ENCODE peak calls at places on chromosomes 6 and 20, in five cellular contexts. J, A, W, O and D are unnamed samples.

GRCh38 chr20:40633123-40633850 is 55.7 kb downstream of the MAFB start:
- DNase-seq in J (no peak), A (no peak), W (peak), O (no peak), D (no peak)

GRCh38 chr20:40160151-40160550 is 528.9 kb downstream of the MAFB start:
- DNase-seq in J (peak), A (peak), W (peak), O (no peak), D (peak)

GRCh38 chr6:31701666-31702420 is 1.3 kb downstream of the ABHD16A start:
- DNase-seq in J (no peak), A (peak), W (no peak), O (no peak), D (no peak)

GRCh38 chr6:168048724-168049025 is 30.3 kb downstream of the FRMD1 start:
- DNase-seq in J (no peak), A (no peak), W (no peak), O (no peak), D (no peak)

GRCh38 chr6:35448191-35448590 is 3.9 kb upstream of the FANCE start:
- DNase-seq in J (no peak), A (no peak), W (no peak), O (no peak), D (no peak)

GRCh38 chr6:138371452-138371711 is 6.3 kb upstream of the SMIM28 start:
- DNase-seq in J (no peak), A (no peak), W (no peak), O (no peak), D (no peak)

GRCh38 chr6:137076277-137077068 is 31.7 kb upstream of the IL20RA start:
- DNase-seq in J (peak), A (peak), W (peak), O (peak), D (peak)

GRCh38 chr6:136035378-136036070 is 184.0 kb downstream of the PDE7B start:
- DNase-seq in J (no peak), A (peak), W (no peak), O (no peak), D (no peak)

GRCh38 chr20:15673206-15673605 is 900.0 kb downstream of the KIF16B start:
- DNase-seq in J (no peak), A (peak), W (no peak), O (no peak), D (no peak)

GRCh38 chr6:155075938-155076337 is 80.8 kb downstream of the TIAM2 start:
- DNase-seq in J (no peak), A (no peak), W (no peak), O (no peak), D (no peak)

GRCh38 chr6:3771407-3772011 is 20.0 kb upstream of the PXDC1 start:
- DNase-seq in J (no peak), A (no peak), W (no peak), O (no peak), D (peak)

DNA sequence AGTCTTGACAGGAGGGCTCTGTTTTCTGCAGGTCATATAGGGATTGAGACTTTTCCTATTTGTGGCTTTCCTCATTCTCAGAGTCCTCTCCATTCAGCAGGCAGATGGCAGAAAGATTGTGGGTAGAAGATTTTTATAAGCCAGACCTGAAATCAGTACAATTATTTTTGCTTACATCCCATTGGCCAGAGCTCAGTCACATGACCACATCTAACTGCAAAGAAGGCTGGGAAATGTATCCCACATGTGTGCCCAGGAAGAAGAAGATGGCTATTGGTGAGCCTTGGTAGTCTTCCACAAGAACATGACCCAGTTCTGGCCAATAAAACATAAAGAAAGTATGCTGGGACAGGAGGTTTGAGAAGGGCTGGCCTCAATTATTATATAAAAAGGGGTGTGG is 21.5 kb upstream of the CCN5 start:
- DNase-seq in J (no peak), A (no peak), W (no peak), O (no peak), D (no peak)
- H2BK5ac ChIP-seq in J (no peak), A (peak), W (no peak), O (no peak), D (no peak)

DNA sequence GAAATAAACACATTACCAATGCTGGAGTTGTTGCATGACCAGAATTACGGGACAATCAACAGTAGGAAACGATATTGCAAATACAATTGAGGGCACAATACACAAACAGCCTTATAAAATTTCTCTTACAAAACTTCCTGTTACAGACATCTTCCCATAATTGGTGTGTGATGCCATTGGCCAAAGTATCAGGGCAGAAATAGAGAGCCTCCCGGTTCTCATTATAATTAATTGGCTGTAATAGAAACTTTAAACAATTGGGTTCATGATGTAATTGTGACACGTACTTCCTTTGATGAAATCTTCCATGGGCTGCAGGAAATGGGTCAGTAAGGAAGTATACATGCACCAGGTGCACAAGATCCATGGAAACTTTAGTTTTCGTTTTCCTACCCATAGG is 40.3 kb upstream of the RALGAPA2 start:
- DNase-seq in J (no peak), A (no peak), W (no peak), O (no peak), D (no peak)
- H3K4ac ChIP-seq in J (no peak), A (no peak), W (no peak), O (no peak), D (no peak)

DNA sequence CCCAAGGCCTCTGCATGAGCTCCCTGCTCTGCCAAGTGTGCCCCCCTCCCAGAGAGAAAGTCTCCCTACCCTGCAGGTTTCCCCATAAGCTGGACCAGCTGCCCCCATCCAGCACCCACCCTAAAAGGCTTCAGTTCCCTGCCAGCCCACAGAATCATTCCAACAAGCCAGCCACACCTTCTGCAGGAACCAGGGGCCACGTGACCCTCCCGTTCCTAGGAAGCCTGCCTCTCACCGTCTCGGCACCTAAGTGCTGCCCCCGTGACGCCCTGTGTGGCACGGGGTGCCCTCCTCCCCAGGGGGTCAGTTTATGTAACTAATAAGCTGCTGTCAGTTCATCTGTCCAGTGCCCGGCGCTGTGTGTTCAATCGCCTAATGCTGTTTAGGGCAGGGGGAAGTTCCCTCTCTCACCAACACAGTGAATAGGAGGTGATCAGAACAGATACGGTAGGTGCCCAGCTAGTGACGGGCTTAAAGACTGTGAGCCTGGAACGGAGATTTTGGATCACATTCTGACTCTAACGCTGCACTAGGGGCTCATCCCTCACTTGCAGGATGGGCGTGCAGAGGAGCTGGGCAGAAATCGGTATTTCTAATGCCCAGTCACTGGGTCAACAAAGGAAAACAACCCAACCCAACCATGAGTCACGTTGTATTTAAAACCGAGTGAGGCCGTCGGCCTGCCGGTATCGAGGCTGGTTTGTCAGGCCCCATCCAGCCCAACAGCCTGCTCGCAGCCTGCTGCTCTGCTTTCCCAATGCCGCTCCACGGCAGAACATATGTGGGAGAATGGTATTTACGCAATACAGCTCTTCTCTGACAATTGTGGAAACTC is 56.0 kb downstream of the RAMACL start:
- DNase-seq in J (no peak), A (no peak), W (no peak), O (no peak), D (no peak)
- H4K91ac ChIP-seq in J (no peak), A (no peak), W (no peak), O (peak), D (no peak)

GRCh38 chr20:36587388-36588136 is 14.2 kb downstream of the TGIF2 start:
- DNase-seq in J (no peak), A (no peak), W (no peak), O (no peak), D (no peak)

GRCh38 chr20:36582322-36582721 is 8.9 kb downstream of the TGIF2 start:
- DNase-seq in J (no peak), A (no peak), W (no peak), O (no peak), D (no peak)

GRCh38 chr20:36584018-36584481 is 10.7 kb downstream of the TGIF2 start:
- DNase-seq in J (no peak), A (no peak), W (no peak), O (no peak), D (no peak)

GRCh38 chr20:36582821-36583220 is 9.4 kb downstream of the TGIF2 start:
- DNase-seq in J (peak), A (no peak), W (no peak), O (no peak), D (no peak)

GRCh38 chr20:36585410-36586125 is 12.2 kb downstream of the TGIF2 start:
- DNase-seq in J (peak), A (peak), W (peak), O (no peak), D (peak)
- H2BK5ac ChIP-seq in J (no peak), A (no peak), W (peak), O (peak), D (no peak)

GRCh38 chr20:45776931-45777330 is 14.8 kb downstream of the WFDC3 start:
- DNase-seq in J (no peak), A (no peak), W (no peak), O (no peak), D (no peak)
- H3K4ac ChIP-seq in J (no peak), A (no peak), W (peak), O (no peak), D (no peak)

GRCh38 chr6:7140631-7141366 is 33.0 kb downstream of the RREB1 start:
- DNase-seq in J (peak), A (peak), W (peak), O (peak), D (peak)
- H4K91ac ChIP-seq in J (peak), A (peak), W (peak), O (no peak), D (no peak)

GRCh38 chr6:93369586-93370134 is 49.7 kb downstream of the EPHA7 start:
- DNase-seq in J (no peak), A (no peak), W (no peak), O (no peak), D (no peak)

DNA sequence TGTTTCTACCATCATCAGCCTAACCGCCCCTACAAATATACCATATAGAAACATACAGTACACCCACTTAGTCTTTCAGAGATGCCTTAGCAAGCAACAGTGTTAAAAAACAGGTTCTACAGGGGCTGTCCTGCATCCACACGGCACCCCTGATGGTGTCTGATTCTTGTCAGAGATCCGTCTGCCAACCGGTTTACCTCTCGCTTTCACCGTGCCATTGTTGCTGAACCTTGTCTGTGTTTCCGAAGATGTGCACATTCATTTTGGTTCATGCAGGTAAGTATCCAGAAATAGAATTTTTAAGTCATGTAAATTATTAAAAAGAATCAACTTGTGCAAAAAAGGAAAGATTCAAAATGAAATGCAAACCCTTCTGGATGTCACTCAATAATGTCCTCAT is 52.9 kb downstream of the EPHA7 start:
- DNase-seq in J (no peak), A (no peak), W (no peak), O (no peak), D (no peak)
- H2BK5ac ChIP-seq in J (no peak), A (no peak), W (no peak), O (no peak), D (no peak)